ENCODE peak calls at places on chromosomes 2 and 18, in five cellular contexts. J is kidney epithelial cell, K is gastrocnemius medialis, S is WTC11, Z is HL-60. C is an unnamed sample.

GRCh38 chr18:48946329-48946835 is 4.4 kb downstream of the SMAD7 start:
- DNase-seq in J (no peak), K (no peak), S (no peak), Z (no peak), C (no peak)

GRCh38 chr2:130767408-130767775 is 12.1 kb downstream of the AMER3 start:
- DNase-seq in S (no peak), K (no peak), J (no peak), Z (no peak), C (no peak)

GRCh38 chr2:27376151-27376865 is 4.2 kb downstream of the ZNF513 start:
- DNase-seq in Z (no peak), K (no peak), J (no peak), S (no peak), C (no peak)

GRCh38 chr18:6414723-6415362 is at the start of gene L3MBTL4:
- DNase-seq in S (peak), K (no peak), J (no peak), Z (no peak), C (peak)

GRCh38 chr2:226799211-226799975 is at the start of gene IRS1:
- DNase-seq in Z (peak), K (peak), S (peak), J (no peak), C (peak)

GRCh38 chr2:219475697-219476604 is 22.7 kb upstream of the GMPPA start:
- DNase-seq in S (peak), K (peak), J (no peak), Z (peak), C (peak)

GRCh38 chr2:222120933-222121332 is 177.9 kb downstream of the PAX3 start:
- DNase-seq in J (no peak), S (no peak), K (no peak), Z (no peak), C (no peak)

GRCh38 chr2:225889452-225889851 is 489.9 kb downstream of the NYAP2 start:
- DNase-seq in K (peak), S (no peak), J (peak), Z (peak), C (peak)

GRCh38 chr18:63182247-63182771 is 137.3 kb downstream of the BCL2 start:
- DNase-seq in S (no peak), J (no peak), Z (no peak), K (no peak), C (no peak)

GRCh38 chr2:43887176-43887575 is 48.4 kb downstream of the ABCG8 start:
- DNase-seq in S (no peak), K (no peak), Z (peak), J (no peak), C (no peak)

GRCh38 chr2:235940330-235940729 is 227.9 kb downstream of the GBX2 start:
- DNase-seq in K (no peak), Z (no peak), J (no peak), S (no peak), C (no peak)

GRCh38 chr2:112924855-112925254 is 13.9 kb downstream of the IL37 start:
- DNase-seq in Z (peak), J (no peak), S (no peak), K (no peak), C (no peak)

GRCh38 chr2:156110890-156111289 is 221.6 kb downstream of the NR4A2 start:
- DNase-seq in K (no peak), Z (peak), S (peak), J (no peak), C (peak)
- TF ChIP-seq CTCF in K (no peak), Z (peak), S (no peak), J (no peak), C (peak)

DNA sequence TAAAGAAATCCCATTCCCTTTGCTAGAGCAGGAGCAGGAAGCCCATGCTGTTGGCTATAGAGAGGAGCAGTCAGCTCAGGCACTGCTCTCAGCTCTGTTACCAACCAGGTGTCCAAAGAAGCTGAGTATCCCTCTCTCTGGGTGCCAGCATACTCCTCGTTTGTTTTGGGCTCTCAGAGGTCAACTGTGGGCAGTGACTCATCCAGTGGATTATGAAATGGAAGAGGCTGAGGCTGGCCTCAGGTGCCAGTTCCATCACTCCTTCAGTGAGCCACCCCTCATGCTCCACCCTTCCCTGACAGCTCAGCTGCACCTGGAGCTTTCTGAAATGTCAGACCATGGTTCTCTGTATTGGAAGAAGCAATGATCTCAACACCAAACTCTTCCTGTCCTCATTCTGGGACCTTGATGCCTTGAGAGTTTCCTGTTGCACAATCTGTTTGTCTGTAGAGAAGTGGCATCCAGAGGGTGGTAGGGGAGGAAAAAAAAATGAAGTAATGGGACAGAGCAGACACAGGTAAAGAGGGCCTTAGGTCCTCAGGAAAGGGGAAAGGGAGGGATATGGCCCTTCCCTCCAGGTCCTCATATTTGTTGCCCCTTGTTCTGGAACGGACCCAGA is 31.2 kb upstream of the EN1 start:
- DNase-seq in J (no peak), K (no peak), S (no peak), Z (no peak), C (no peak)
- TF ChIP-seq CTCF in J (no peak), K (no peak), S (no peak), Z (no peak), C (no peak)

DNA sequence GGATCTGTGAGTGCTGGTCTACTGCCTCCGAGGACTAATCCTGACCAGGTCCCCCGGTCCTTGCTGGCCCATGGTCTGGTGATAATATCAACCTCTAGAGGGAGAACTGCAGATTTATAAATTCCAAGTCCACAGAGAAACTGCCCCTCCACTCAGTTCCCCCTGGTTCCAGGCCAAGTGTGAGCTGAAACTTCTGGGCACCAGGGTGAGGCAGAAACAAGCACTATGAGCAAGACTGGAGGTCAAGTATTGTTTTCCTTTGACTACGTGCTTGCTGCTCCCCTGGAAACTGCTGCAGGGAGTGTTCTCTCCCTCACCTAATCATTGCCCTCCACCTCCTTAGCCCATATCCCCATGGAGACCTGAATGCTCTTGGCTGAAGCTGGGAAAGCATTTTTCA is 135.3 kb downstream of the RDH14 start:
- DNase-seq in K (no peak), Z (no peak), J (no peak), S (no peak), C (no peak)
- TF ChIP-seq CTCF in K (no peak), Z (no peak), J (no peak), S (no peak), C (no peak)

DNA sequence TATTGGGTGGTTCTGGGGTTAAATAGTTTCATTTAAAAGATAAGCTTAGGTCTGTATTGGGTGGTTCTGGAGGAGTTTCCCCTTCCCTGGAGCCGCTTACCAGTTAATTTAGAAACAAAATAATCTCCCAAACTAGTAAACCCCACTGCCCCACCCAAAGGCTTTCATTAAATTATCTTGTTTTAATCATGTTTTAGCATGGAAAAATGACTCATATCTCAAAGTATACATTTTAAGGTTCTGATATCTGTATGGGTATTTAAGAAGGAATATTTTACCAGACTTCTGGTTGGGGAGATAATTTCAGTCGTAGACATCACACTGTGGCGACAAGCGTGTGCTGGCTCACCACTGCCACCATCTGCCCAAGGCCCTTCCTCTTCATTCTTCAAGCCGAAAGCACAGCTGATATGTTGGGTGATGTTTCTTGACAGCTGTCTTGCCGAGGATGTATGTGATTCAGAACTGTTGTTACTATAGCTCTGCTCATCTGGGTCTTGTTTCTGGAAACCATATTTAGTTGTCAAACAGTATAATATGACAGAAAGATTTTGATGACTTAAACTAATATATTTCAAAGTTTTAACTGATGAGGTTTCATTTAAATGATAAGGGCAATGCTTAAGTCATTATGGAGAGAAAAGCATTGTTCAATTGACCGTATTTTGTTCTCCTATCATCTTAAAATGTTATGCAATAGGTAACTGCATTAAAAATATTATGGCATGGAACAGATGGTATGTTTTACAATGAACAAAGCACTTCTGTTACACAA is 5.1 kb downstream of the FIGLA start:
- DNase-seq in Z (peak), J (no peak), K (no peak), S (peak), C (peak)
- TF ChIP-seq CTCF in Z (peak), J (peak), K (no peak), S (no peak), C (peak)

GRCh38 chr2:238287702-238288649 is at the start of gene PER2:
- DNase-seq in K (peak), Z (peak), S (peak), J (no peak), C (peak)
- TF ChIP-seq CTCF in K (no peak), Z (no peak), S (no peak), J (no peak), C (no peak)

DNA sequence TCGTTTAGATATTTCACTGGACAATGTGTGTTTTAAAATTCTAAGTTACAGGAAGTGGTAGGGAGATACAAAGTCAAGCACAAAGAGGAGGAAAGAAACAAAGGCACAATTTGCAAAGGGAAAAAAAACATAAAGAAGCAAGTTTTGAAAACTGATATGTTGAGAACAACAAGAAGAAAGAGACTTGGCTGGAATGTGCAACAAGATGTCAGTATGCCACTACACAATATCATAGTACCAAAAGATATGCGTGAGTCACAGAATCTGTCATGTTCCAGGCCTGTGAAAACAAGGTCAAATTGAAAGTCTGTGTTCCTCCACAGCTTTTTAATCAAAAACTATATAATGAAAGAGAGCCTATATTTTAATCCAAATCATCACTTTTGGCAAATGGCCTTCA is 12.0 kb downstream of the EXOC6B start:
- DNase-seq in Z (no peak), S (no peak), J (no peak), K (no peak), C (no peak)
- TF ChIP-seq CTCF in Z (no peak), S (no peak), J (no peak), K (no peak), C (no peak)

GRCh38 chr2:83967854-83968253 is 491.2 kb downstream of the SUCLG1 start:
- DNase-seq in S (no peak), K (no peak), J (no peak), Z (no peak), C (no peak)
- TF ChIP-seq CTCF in S (no peak), K (no peak), J (peak), Z (no peak), C (no peak)

C was measured in GM10248.